ENCODE peak calls at places on chromosomes 3 and 15, in seven cellular contexts. P is tibial nerve, M is lower lobe of right lung, S is astrocyte, R is heart left ventricle, I is heart right ventricle, Y is stomach. X is an unnamed sample.
A peak's percentile ranks its signal among the peaks of the same experiment; 100 is the strongest.

GRCh38 chr3:193928354-193929209 is 207.4 kb upstream of the HES1 start:
- DNase-seq in Y (no peak), P (no peak), S (peak; percentile 36), R (no peak), I (no peak), M (no peak), X (no peak)

GRCh38 chr3:151971814-151972579 is 98.6 kb downstream of the SUCNR1 start:
- DNase-seq in S (no peak), R (no peak), I (no peak), P (no peak), Y (peak; percentile 45), M (no peak), X (peak; percentile 55)

GRCh38 chr3:86774082-86774691 is 216.8 kb downstream of the VGLL3 start:
- DNase-seq in M (no peak), R (no peak), S (peak; percentile 16), P (no peak), Y (no peak), I (no peak), X (no peak)

GRCh38 chr3:46646700-46647099 is 34.4 kb downstream of the FAM240A start:
- DNase-seq in R (no peak), Y (no peak), P (no peak), S (peak; percentile 54), M (no peak), I (no peak), X (no peak)

GRCh38 chr3:97882975-97883598 is 61.3 kb downstream of the CRYBG3 start:
- DNase-seq in P (no peak), I (peak; percentile 16), Y (peak; percentile 44), S (peak; percentile 73), M (peak; percentile 35), R (no peak), X (no peak)

GRCh38 chr15:64246364-64247189 is 83.8 kb upstream of the PPIB start:
- DNase-seq in R (no peak), I (no peak), Y (no peak), M (no peak), S (peak; percentile 94), P (no peak), X (no peak)

GRCh38 chr15:34600920-34601319 is 17.5 kb upstream of the GOLGA8B start:
- DNase-seq in R (no peak), S (no peak), P (no peak), I (no peak), M (no peak), Y (no peak), X (no peak)

GRCh38 chr3:138688871-138689299 is 80.3 kb downstream of the FAIM start:
- DNase-seq in S (no peak), M (no peak), I (no peak), Y (no peak), R (no peak), P (no peak), X (no peak)

GRCh38 chr3:9679476-9680097 is 24.0 kb upstream of the CPNE9 start:
- DNase-seq in P (no peak), M (no peak), R (no peak), Y (no peak), I (no peak), S (no peak), X (no peak)

GRCh38 chr3:65532164-65532563 is 506.6 kb downstream of the MAGI1 start:
- DNase-seq in S (no peak), I (no peak), Y (no peak), P (no peak), M (no peak), R (no peak), X (no peak)

GRCh38 chr3:27729748-27730611 is 7.9 kb upstream of the EOMES start:
- DNase-seq in R (no peak), Y (no peak), S (no peak), M (no peak), P (no peak), I (no peak), X (no peak)

GRCh38 chr3:67290424-67290823 is 292.3 kb downstream of the KBTBD8 start:
- DNase-seq in P (peak; percentile 11), Y (no peak), I (no peak), M (no peak), R (no peak), S (no peak), X (no peak)

GRCh38 chr3:169780738-169781137 is 7.5 kb downstream of the MYNN start:
- DNase-seq in Y (no peak), P (no peak), R (no peak), I (no peak), S (no peak), M (no peak), X (no peak)

GRCh38 chr3:49531218-49531617 is 23.1 kb upstream of the BSN start:
- DNase-seq in P (no peak), M (no peak), S (no peak), R (no peak), I (no peak), Y (no peak), X (no peak)

GRCh38 chr3:131329774-131330173 is 51.8 kb upstream of the NUDT16 start:
- DNase-seq in S (no peak), I (no peak), Y (no peak), M (no peak), R (no peak), P (no peak), X (no peak)

GRCh38 chr15:96693990-96694517 is 363.6 kb downstream of the NR2F2 start:
- DNase-seq in M (no peak), R (no peak), Y (no peak), S (no peak), P (no peak), I (no peak), X (no peak)

GRCh38 chr3:166663194-166663593 is 716.9 kb downstream of the ZBBX start:
- DNase-seq in S (no peak), Y (no peak), P (no peak), M (no peak), R (no peak), I (no peak), X (no peak)

GRCh38 chr3:63975705-63976104 is 47.6 kb downstream of the PSMD6 start:
- DNase-seq in R (peak; percentile 52), I (peak; percentile 58), Y (no peak), S (peak; percentile 47), P (peak; percentile 73), M (no peak), X (no peak)

GRCh38 chr3:104604326-104605010 is 762.2 kb upstream of the ALCAM start:
- DNase-seq in S (peak; percentile 17), Y (no peak), I (no peak), R (no peak), M (no peak), P (no peak), X (no peak)

GRCh38 chr3:172034786-172035685 is 4.3 kb upstream of the FNDC3B start:
- DNase-seq in R (no peak), I (no peak), M (no peak), P (peak; percentile 34), S (no peak), Y (no peak), X (no peak)

GRCh38 chr15:44468713-44469385 is 41.4 kb downstream of the CTDSPL2 start:
- DNase-seq in I (no peak), P (no peak), Y (no peak), R (no peak), M (no peak), S (peak; percentile 64), X (no peak)

GRCh38 chr3:188594137-188594536 is 440.2 kb downstream of the LPP start:
- DNase-seq in S (peak; percentile 97), P (no peak), I (no peak), R (no peak), Y (no peak), M (no peak), X (no peak)

GRCh38 chr15:33675246-33675645 is 293.1 kb upstream of the CHRM5 start:
- DNase-seq in M (no peak), S (peak; percentile 2), R (no peak), P (peak; percentile 15), I (no peak), Y (no peak), X (no peak)

GRCh38 chr15:92909131-92909781 is 9.1 kb downstream of the CHD2 start:
- DNase-seq in I (no peak), S (peak; percentile 74), M (no peak), P (no peak), R (no peak), Y (no peak), X (no peak)

GRCh38 chr3:73319179-73319769 is 257.8 kb downstream of the EBLN2 start:
- DNase-seq in I (peak; percentile 5), S (no peak), R (no peak), M (no peak), Y (no peak), P (no peak), X (peak; percentile 59)

GRCh38 chr15:92681141-92681622 is 25.6 kb upstream of the FAM174B start:
- DNase-seq in P (peak; percentile 66), I (peak; percentile 51), R (peak; percentile 38), M (no peak), Y (no peak), S (peak; percentile 73), X (no peak)

GRCh38 chr3:172040976-172041963 is 1.9 kb downstream of the FNDC3B start:
- DNase-seq in M (no peak), S (peak; percentile 43), R (no peak), I (no peak), Y (peak; percentile 33), P (peak; percentile 43), X (peak; percentile 62)

GRCh38 chr3:165459924-165460540 is 263.8 kb upstream of the SLITRK3 start:
- DNase-seq in Y (no peak), I (no peak), R (no peak), P (no peak), M (no peak), S (no peak), X (no peak)
- TF ChIP-seq CTCF in Y (no peak), I (no peak), R (no peak), P (no peak), M (no peak), S (no peak), X (no peak)

DNA sequence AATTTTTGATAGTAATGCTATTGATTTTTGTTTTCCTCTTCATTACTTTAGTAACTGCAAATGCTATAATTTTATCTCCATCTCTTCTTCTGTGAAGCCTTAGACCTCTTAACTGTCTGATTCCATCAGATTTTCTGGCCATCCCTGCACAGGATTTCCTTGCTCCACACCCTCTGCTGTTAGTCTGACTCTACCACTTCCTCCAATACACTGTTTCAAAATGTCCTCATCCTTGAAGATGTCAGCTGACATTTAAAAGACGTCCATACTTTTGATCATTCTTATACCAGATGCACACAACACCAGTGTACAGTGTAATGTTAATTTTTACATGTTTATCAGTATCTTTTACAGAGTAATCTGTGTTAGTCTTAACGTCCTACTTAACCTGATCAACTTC is 102.3 kb upstream of the RASGRP1 start:
- DNase-seq in Y (no peak), I (no peak), S (no peak), M (no peak), R (no peak), P (no peak), X (no peak)
- H3K4me1 ChIP-seq in Y (no peaks in the 10 kb centered on the region), I (peaks cover 13% of the 10 kb centered on the region), S (no peaks in the 10 kb centered on the region), M (peaks cover under 1% of the 10 kb centered on the region), R (no peaks in the 10 kb centered on the region), P (no peaks in the 10 kb centered on the region), X (no peaks in the 10 kb centered on the region)

GRCh38 chr3:177882124-177882648 is 654.0 kb upstream of the KCNMB2 start:
- DNase-seq in S (no peak), Y (no peak), I (no peak), R (no peak), P (no peak), M (no peak), X (no peak)
- TF ChIP-seq CTCF in S (no peak), Y (no peak), I (no peak), R (no peak), P (no peak), M (no peak), X (no peak)

DNA sequence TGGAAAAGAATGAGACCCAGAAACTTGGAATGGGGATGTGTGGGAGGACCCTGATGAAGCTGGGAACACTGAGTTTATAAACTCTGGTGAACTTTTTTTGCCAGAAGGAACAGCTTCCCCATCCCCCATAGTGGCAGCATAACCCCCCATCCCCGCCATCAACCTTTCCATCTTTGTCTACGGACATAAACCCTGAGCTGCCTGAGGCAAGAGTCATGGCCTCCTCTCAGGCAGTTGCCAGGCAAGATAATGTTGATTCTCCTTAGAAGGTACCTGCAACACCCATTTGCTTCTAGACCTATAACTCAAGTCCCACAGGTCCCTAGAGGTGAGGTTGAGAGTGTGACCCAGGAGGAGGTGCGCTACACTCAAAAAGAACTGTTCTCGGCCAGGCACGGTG is 11.5 kb downstream of the MAP4 start:
- DNase-seq in I (no peak), R (no peak), P (no peak), Y (no peak), M (no peak), S (no peak), X (no peak)
- H3K4me1 ChIP-seq in I (peaks cover 16% of the 10 kb centered on the region), R (peaks cover 26% of the 10 kb centered on the region), P (no peaks in the 10 kb centered on the region), Y (no peaks in the 10 kb centered on the region), M (no peaks in the 10 kb centered on the region), S (no peaks in the 10 kb centered on the region), X (no peaks in the 10 kb centered on the region)